ENCODE peak calls at places on chromosomes 11 and 22, in eight cellular contexts. P is WERI-Rb-1, G is astrocyte, I is astrocyte of the cerebellum, F is tibial artery, Y is fibroblast of pulmonary artery, M is AG04449, K is RWPE2. Q is an unnamed sample.

GRCh38 chr22:19483481-19484244 is 3.9 kb downstream of the CDC45 start:
- DNase-seq in P (no peak), G (no peak), I (no peak), F (peak), Y (peak), M (peak), K (no peak), Q (peak)

GRCh38 chr22:29524440-29525191 is 28.9 kb downstream of the THOC5 start:
- DNase-seq in P (peak), G (peak), I (no peak), F (no peak), Y (peak), M (no peak), K (no peak), Q (peak)

GRCh38 chr22:45312856-45313255 is 3.1 kb downstream of the FAM118A start:
- DNase-seq in P (no peak), G (no peak), I (no peak), F (no peak), Y (no peak), M (no peak), K (no peak), Q (no peak)

GRCh38 chr22:45438364-45438763 is 24.9 kb downstream of the RIBC2 start:
- DNase-seq in P (no peak), G (no peak), I (no peak), F (no peak), Y (no peak), M (no peak), K (no peak), Q (no peak)

GRCh38 chr11:104361975-104362374 is 198.0 kb upstream of the PDGFD start:
- DNase-seq in P (no peak), G (no peak), I (no peak), F (no peak), Y (no peak), M (no peak), K (no peak), Q (no peak)

GRCh38 chr22:49197500-49197899 is 630.2 kb downstream of the BRD1 start:
- DNase-seq in P (no peak), G (no peak), I (no peak), F (peak), Y (no peak), M (no peak), K (peak), Q (no peak)

GRCh38 chr11:120877746-120878365 is 146.0 kb upstream of the TBCEL start:
- DNase-seq in P (no peak), G (no peak), I (no peak), F (no peak), Y (no peak), M (no peak), K (no peak), Q (no peak)

GRCh38 chr11:1504164-1504563 is 17.6 kb upstream of the MOB2 start:
- DNase-seq in P (no peak), G (no peak), I (no peak), F (no peak), Y (no peak), M (no peak), K (no peak), Q (no peak)

GRCh38 chr11:34926831-34927132 is 10.4 kb downstream of the PDHX start:
- DNase-seq in P (no peak), G (peak), I (no peak), F (no peak), Y (peak), M (no peak), K (no peak), Q (peak)

GRCh38 chr11:73759520-73760065 is 1.3 kb downstream of the RAB6A start:
- DNase-seq in P (no peak), G (no peak), I (peak), F (no peak), Y (peak), M (no peak), K (no peak), Q (peak)

GRCh38 chr11:73760066-73760679 is 701 bp downstream of the RAB6A start:
- DNase-seq in P (peak), G (no peak), I (no peak), F (peak), Y (peak), M (no peak), K (no peak), Q (peak)

GRCh38 chr11:73757598-73757997 is 3.3 kb downstream of the RAB6A start:
- DNase-seq in P (no peak), G (no peak), I (no peak), F (no peak), Y (peak), M (no peak), K (no peak), Q (no peak)

GRCh38 chr11:73760680-73761402 is at the start of gene RAB6A:
- DNase-seq in P (peak), G (peak), I (peak), F (peak), Y (peak), M (peak), K (peak), Q (peak)

GRCh38 chr11:73758451-73758850 is 2.4 kb downstream of the RAB6A start:
- DNase-seq in P (no peak), G (no peak), I (no peak), F (no peak), Y (no peak), M (no peak), K (no peak), Q (no peak)
- H3K4me3 ChIP-seq in P (no peak), G (peak), I (peak), F (no peak), Y (peak), M (peak), K (peak), Q (peak)

DNA sequence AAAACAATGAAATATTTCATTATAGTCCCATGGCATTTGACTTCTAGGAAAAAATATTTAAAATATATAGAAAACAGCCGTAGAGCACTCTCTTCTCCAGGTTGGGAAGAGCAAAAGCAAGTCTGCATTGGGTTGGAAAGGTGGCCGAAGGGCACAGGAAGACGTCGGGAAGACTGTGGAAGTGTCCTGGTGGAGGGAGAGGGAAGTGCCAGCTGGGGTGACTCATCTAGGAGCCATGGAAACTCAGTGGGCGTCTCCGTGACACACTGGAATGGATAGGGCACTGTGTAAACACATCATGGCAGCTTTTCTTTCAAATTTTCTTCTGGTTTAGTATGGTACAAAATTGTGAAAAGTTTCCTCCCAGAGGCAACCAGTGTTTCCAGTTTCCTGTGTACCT is 12.7 kb downstream of the GTPBP1 start:
- DNase-seq in P (peak), G (peak), I (no peak), F (peak), Y (peak), M (no peak), K (no peak), Q (peak)
- TF ChIP-seq CTCF in P (peak), G (peak), I (peak), F (peak), Y (peak), M (peak), K (peak), Q (peak)

GRCh38 chr11:65590240-65590738 is 5.3 kb downstream of the KCNK7 start:
- DNase-seq in P (no peak), G (no peak), I (no peak), F (no peak), Y (peak), M (no peak), K (no peak), Q (no peak)

GRCh38 chr11:65586676-65587075 is 8.9 kb downstream of the KCNK7 start:
- DNase-seq in P (peak), G (no peak), I (no peak), F (no peak), Y (peak), M (no peak), K (no peak), Q (peak)

GRCh38 chr11:65586247-65586630 is 9.4 kb downstream of the KCNK7 start:
- DNase-seq in P (no peak), G (no peak), I (no peak), F (no peak), Y (no peak), M (no peak), K (no peak), Q (no peak)

GRCh38 chr11:65589444-65590239 is 6.0 kb downstream of the KCNK7 start:
- DNase-seq in P (no peak), G (no peak), I (no peak), F (no peak), Y (no peak), M (no peak), K (no peak), Q (no peak)

DNA sequence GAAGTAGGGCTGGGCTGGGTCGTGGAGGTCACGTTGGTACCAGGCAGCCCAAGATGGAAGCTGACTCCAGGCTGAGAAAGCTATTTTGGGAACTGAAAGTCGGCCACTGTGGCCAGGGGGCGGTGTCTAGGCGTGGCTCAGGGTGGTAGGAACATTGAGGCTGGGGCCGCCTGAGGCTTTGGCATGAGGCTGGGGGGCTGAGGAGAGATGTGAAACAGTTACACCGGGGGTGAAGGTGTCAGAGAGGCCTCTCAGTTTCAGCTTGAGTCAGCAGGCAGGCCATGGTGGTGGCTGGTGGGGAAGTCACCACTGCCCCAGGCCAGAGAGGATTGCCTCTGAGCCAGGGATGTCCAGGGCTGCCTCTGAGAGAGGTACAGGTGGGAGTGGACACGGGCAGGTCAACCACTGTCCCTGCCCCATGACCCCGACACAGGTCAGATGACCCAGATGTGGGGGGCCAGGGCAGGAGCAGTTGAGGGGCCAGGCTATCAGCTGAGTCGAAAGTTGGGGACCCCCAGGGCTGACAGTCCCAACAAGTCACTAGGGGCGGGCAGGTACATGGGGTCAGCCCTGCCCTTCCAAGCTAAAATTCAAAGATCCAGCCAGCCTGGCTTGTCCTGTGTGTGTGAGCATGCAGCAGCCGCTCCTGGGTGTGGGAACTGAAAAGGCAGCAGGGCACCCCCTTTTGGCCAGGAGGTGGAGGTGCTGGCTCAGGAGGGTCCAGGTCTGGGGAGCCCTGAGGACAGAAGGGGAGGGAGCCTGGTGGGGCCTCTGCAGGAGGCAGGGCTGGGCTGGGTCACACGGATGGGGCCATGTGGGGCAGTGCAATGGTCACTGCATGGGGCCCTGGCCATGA is 7.2 kb downstream of the KCNK7 start:
- DNase-seq in P (peak), G (no peak), I (no peak), F (peak), Y (peak), M (no peak), K (no peak), Q (peak)
- H3K4me3 ChIP-seq in P (no peak), G (no peak), I (no peak), F (no peak), Y (no peak), M (no peak), K (no peak), Q (no peak)

GRCh38 chr11:10158461-10158860 is 135.6 kb downstream of the SBF2 start:
- DNase-seq in P (no peak), G (no peak), I (no peak), F (no peak), Y (no peak), M (no peak), K (no peak), Q (no peak)
- TF ChIP-seq CTCF in P (no peak), G (no peak), I (no peak), F (no peak), Y (no peak), M (no peak), K (no peak), Q (no peak)

DNA sequence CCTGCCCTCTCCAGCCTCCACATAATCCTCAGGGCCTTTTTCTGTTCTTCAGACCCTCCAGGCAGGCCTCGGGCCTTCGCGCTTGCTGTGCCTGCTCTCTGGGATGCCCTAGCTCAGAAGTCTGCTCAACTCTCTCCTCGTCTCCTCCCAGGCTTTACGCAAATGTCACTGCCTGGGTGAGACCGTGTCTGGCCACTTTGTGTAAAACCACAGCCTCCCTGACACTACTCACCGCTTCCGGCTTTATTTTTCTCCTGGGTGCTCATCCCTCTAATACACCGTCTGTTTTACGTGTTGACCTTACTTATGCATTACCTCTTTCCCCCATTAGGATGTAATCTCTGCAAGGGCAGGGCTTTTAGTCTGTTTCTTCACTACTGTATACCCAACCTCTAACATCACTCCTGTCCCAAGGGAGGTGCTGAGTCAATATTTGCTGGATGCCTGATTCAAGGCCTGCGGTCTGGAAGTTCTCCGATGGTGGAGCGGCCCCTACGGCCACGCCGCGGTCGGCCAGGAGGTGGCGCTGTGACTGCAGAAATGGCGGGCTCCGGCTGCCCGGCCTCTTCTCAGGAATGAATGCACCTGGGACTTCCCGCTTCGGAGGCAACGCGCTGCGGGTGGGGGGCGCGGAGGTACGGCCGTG is 58.2 kb upstream of the THY1 start:
- DNase-seq in P (peak), G (peak), I (peak), F (peak), Y (peak), M (peak), K (peak), Q (peak)
- H3K4me3 ChIP-seq in P (no peak), G (no peak), I (no peak), F (no peak), Y (no peak), M (no peak), K (no peak), Q (no peak)

GRCh38 chr11:133681901-133682300 is 149.6 kb upstream of the OPCML start:
- DNase-seq in P (peak), G (no peak), I (no peak), F (no peak), Y (no peak), M (no peak), K (no peak), Q (no peak)
- TF ChIP-seq CTCF in P (peak), G (no peak), I (no peak), F (no peak), Y (no peak), M (no peak), K (no peak), Q (no peak)